ENCODE peak calls at places on chromosomes 2 and 18, in four cellular contexts. S is stimulated activated CD4-positive, alpha-beta T cell treated with anti-CD3 and anti-CD28 coated beads, Interleukin-12 subunit alpha, Interleukin-12 subunit beta, amount 100 ng/mL, for 24 hours; H is heart right ventricle; T is neuronal stem cell. W is an unnamed sample.

GRCh38 chr2:235827585-235827992 is 333.7 kb downstream of the AGAP1 start:
- DNase-seq in S (no peak), H (no peak), T (no peak), W (no peak)

GRCh38 chr18:80173060-80173459 is 64.0 kb downstream of the ADNP2 start:
- DNase-seq in H (no peak), S (no peak), T (no peak), W (no peak)

GRCh38 chr2:11491348-11491930 is 25.5 kb upstream of the E2F6 start:
- DNase-seq in S (no peak), T (no peak), H (no peak), W (no peak)

GRCh38 chr2:238285653-238286082 is 2.7 kb downstream of the PER2 start:
- DNase-seq in T (no peak), S (no peak), H (peak), W (peak)

GRCh38 chr2:65443509-65444200 is 11.3 kb upstream of the SPRED2 start:
- DNase-seq in S (no peak), H (no peak), T (no peak), W (no peak)

GRCh38 chr2:26464390-26465265 is 13.3 kb downstream of the OTOF start:
- DNase-seq in H (no peak), T (no peak), S (no peak), W (no peak)

GRCh38 chr2:46537046-46537445 is 57.7 kb downstream of the TMEM247 start:
- DNase-seq in S (no peak), H (no peak), T (no peak), W (no peak)

GRCh38 chr2:47256416-47257087 is 101.4 kb upstream of the STPG4 start:
- DNase-seq in T (no peak), S (no peak), H (no peak), W (no peak)

GRCh38 chr2:20164061-20164733 is 60.7 kb downstream of the SDC1 start:
- DNase-seq in H (no peak), T (no peak), S (no peak), W (no peak)

GRCh38 chr2:68158134-68158447 is 403 bp downstream of the PNO1 start:
- DNase-seq in S (no peak), T (no peak), H (no peak), W (no peak)

GRCh38 chr2:31384771-31385276 is 29.7 kb downstream of the XDH start:
- DNase-seq in S (no peak), T (no peak), H (no peak), W (no peak)

GRCh38 chr2:167048829-167049228 is 160.5 kb downstream of the XIRP2 start:
- DNase-seq in H (no peak), S (no peak), T (no peak), W (no peak)

GRCh38 chr2:160228141-160228963 is 28.3 kb upstream of the ITGB6 start:
- DNase-seq in T (no peak), H (no peak), S (no peak), W (no peak)

GRCh38 chr2:128497461-128497860 is 178.8 kb upstream of the HS6ST1 start:
- DNase-seq in T (no peak), H (no peak), S (no peak), W (peak)

GRCh38 chr18:79625195-79625923 is 54.2 kb upstream of the CTDP1 start:
- DNase-seq in H (no peak), T (no peak), S (no peak), W (no peak)

GRCh38 chr2:120703330-120703994 is 32.2 kb upstream of the GLI2 start:
- DNase-seq in T (no peak), H (no peak), S (no peak), W (no peak)

GRCh38 chr2:129957891-129958290 is 21.6 kb upstream of the RAB6C start:
- DNase-seq in S (no peak), H (no peak), T (no peak), W (no peak)

GRCh38 chr18:3848316-3848715 is 398.3 kb downstream of the TGIF1 start:
- DNase-seq in S (no peak), T (no peak), H (no peak), W (no peak)

GRCh38 chr2:231648579-231649174 is 56.0 kb downstream of the TEX44 start:
- DNase-seq in H (peak), T (no peak), S (peak), W (peak)

GRCh38 chr2:200455958-200456421 is 53.9 kb downstream of the KCTD18 start:
- DNase-seq in T (no peak), H (no peak), S (no peak), W (no peak)

GRCh38 chr2:121388371-121388770 is 103.4 kb upstream of the TFCP2L1 start:
- DNase-seq in H (no peak), T (no peak), S (no peak), W (no peak)

GRCh38 chr2:33746401-33746800 is 147.3 kb upstream of the FAM98A start:
- DNase-seq in S (no peak), T (no peak), H (no peak), W (no peak)

GRCh38 chr18:79525556-79526467 is 130.1 kb downstream of the NFATC1 start:
- DNase-seq in H (peak), S (no peak), T (no peak), W (no peak)

GRCh38 chr18:50218432-50219197 is 23.7 kb upstream of the MYO5B start:
- DNase-seq in T (peak), H (no peak), S (no peak), W (peak)

GRCh38 chr2:178946494-178946893 is 103.4 kb downstream of the CCDC141 start:
- DNase-seq in S (no peak), H (no peak), T (no peak), W (no peak)

GRCh38 chr18:22504665-22505064 is 87.0 kb upstream of the CTAGE1 start:
- DNase-seq in S (no peak), T (no peak), H (no peak), W (no peak)

GRCh38 chr2:44952143-44952805 is 10.8 kb downstream of the SIX3 start:
- DNase-seq in H (no peak), T (peak), S (peak), W (peak)

GRCh38 chr2:227447606-227448005 is 24.4 kb upstream of the AGFG1 start:
- DNase-seq in T (no peak), H (no peak), S (no peak), W (no peak)

GRCh38 chr2:191857406-191857805 is 10.5 kb upstream of the CAVIN2 start:
- DNase-seq in S (no peak), T (no peak), H (no peak), W (no peak)

GRCh38 chr2:60347781-60348180 is 205.7 kb downstream of the BCL11A start:
- DNase-seq in H (no peak), S (no peak), T (no peak), W (no peak)

GRCh38 chr2:148812306-148812705 is 62.7 kb upstream of the KIF5C start:
- DNase-seq in S (no peak), H (peak), T (no peak), W (peak)

GRCh38 chr18:13434854-13435253 is 216.3 kb downstream of the LDLRAD4 start:
- DNase-seq in S (no peak), T (no peak), H (no peak), W (no peak)

GRCh38 chr2:151828143-151828889 is at the start of gene ARL5A:
- DNase-seq in T (peak), H (peak), S (peak), W (peak)

GRCh38 chr2:205683179-205683978 is 1.1 kb downstream of the NRP2 start:
- DNase-seq in T (no peak), S (no peak), H (no peak), W (no peak)

W was measured in testis.